ENCODE peak calls at places on chromosomes 6 and 20, in ten cellular contexts. One of them, this sample, is unnamed.

GRCh38 chr6:43747734-43748133 is 22.3 kb upstream of the VEGFA start:
- DNase-seq in NB4: no peak
- DNase-seq in left lung: no peak
- DNase-seq in CD8-positive, alpha-beta T cell: no peak
- DNase-seq in right cardiac atrium: no peak
- DNase-seq in aorta: peak
- DNase-seq in heart right ventricle: peak
- DNase-seq in fibroblast of mammary gland: no peak
- DNase-seq in spleen: no peak
- DNase-seq in CD8-positive, alpha-beta memory T cell: no peak
- DNase-seq in this sample: no peak

GRCh38 chr6:166365221-166365620 is 17.5 kb downstream of the MPC1 start:
- DNase-seq in CD8-positive, alpha-beta memory T cell: no peak
- DNase-seq in CD8-positive, alpha-beta T cell: no peak
- DNase-seq in fibroblast of mammary gland: peak
- DNase-seq in NB4: no peak
- DNase-seq in heart right ventricle: peak
- DNase-seq in left lung: no peak
- DNase-seq in spleen: no peak
- DNase-seq in aorta: no peak
- DNase-seq in right cardiac atrium: no peak
- DNase-seq in this sample: no peak

GRCh38 chr6:27275025-27275956 is 27.8 kb downstream of the PRSS16 start:
- DNase-seq in aorta: no peak
- DNase-seq in right cardiac atrium: no peak
- DNase-seq in left lung: no peak
- DNase-seq in heart right ventricle: no peak
- DNase-seq in NB4: peak
- DNase-seq in spleen: no peak
- DNase-seq in CD8-positive, alpha-beta memory T cell: no peak
- DNase-seq in fibroblast of mammary gland: peak
- DNase-seq in CD8-positive, alpha-beta T cell: no peak
- DNase-seq in this sample: no peak

GRCh38 chr6:12508553-12508952 is 208.0 kb upstream of the PHACTR1 start:
- DNase-seq in CD8-positive, alpha-beta memory T cell: no peak
- DNase-seq in spleen: no peak
- DNase-seq in aorta: no peak
- DNase-seq in fibroblast of mammary gland: no peak
- DNase-seq in heart right ventricle: no peak
- DNase-seq in CD8-positive, alpha-beta T cell: no peak
- DNase-seq in NB4: no peak
- DNase-seq in right cardiac atrium: no peak
- DNase-seq in left lung: no peak
- DNase-seq in this sample: no peak

GRCh38 chr20:46636514-46636913 is 14.7 kb downstream of the SLC13A3 start:
- DNase-seq in CD8-positive, alpha-beta memory T cell: no peak
- DNase-seq in CD8-positive, alpha-beta T cell: no peak
- DNase-seq in right cardiac atrium: no peak
- DNase-seq in NB4: no peak
- DNase-seq in heart right ventricle: no peak
- DNase-seq in left lung: no peak
- DNase-seq in spleen: no peak
- DNase-seq in fibroblast of mammary gland: no peak
- DNase-seq in aorta: no peak
- DNase-seq in this sample: no peak

GRCh38 chr6:15879372-15880261 is 216.8 kb upstream of the DTNBP1 start:
- DNase-seq in fibroblast of mammary gland: peak
- DNase-seq in CD8-positive, alpha-beta T cell: peak
- DNase-seq in right cardiac atrium: peak
- DNase-seq in heart right ventricle: peak
- DNase-seq in NB4: no peak
- DNase-seq in CD8-positive, alpha-beta memory T cell: peak
- DNase-seq in spleen: peak
- DNase-seq in left lung: peak
- DNase-seq in aorta: peak
- DNase-seq in this sample: peak

GRCh38 chr6:3403244-3404154 is 53.4 kb downstream of the SLC22A23 start:
- DNase-seq in NB4: no peak
- DNase-seq in left lung: no peak
- DNase-seq in fibroblast of mammary gland: no peak
- DNase-seq in right cardiac atrium: no peak
- DNase-seq in heart right ventricle: no peak
- DNase-seq in CD8-positive, alpha-beta T cell: no peak
- DNase-seq in CD8-positive, alpha-beta memory T cell: no peak
- DNase-seq in aorta: no peak
- DNase-seq in spleen: no peak
- DNase-seq in this sample: no peak

GRCh38 chr6:109303647-109304283 is 78.5 kb downstream of the CD164 start:
- DNase-seq in CD8-positive, alpha-beta memory T cell: no peak
- DNase-seq in right cardiac atrium: no peak
- DNase-seq in left lung: no peak
- DNase-seq in fibroblast of mammary gland: no peak
- DNase-seq in NB4: no peak
- DNase-seq in spleen: no peak
- DNase-seq in heart right ventricle: no peak
- DNase-seq in aorta: no peak
- DNase-seq in CD8-positive, alpha-beta T cell: no peak
- DNase-seq in this sample: no peak

GRCh38 chr6:5126214-5126613 is 41.1 kb downstream of the PPP1R3G start:
- DNase-seq in heart right ventricle: no peak
- DNase-seq in left lung: no peak
- DNase-seq in fibroblast of mammary gland: no peak
- DNase-seq in right cardiac atrium: no peak
- DNase-seq in CD8-positive, alpha-beta T cell: no peak
- DNase-seq in aorta: no peak
- DNase-seq in CD8-positive, alpha-beta memory T cell: no peak
- DNase-seq in NB4: no peak
- DNase-seq in spleen: no peak
- DNase-seq in this sample: no peak

GRCh38 chr6:119479860-119480655 is 130.5 kb upstream of the MAN1A1 start:
- DNase-seq in left lung: no peak
- DNase-seq in aorta: no peak
- DNase-seq in spleen: no peak
- DNase-seq in NB4: no peak
- DNase-seq in fibroblast of mammary gland: peak
- DNase-seq in right cardiac atrium: no peak
- DNase-seq in CD8-positive, alpha-beta T cell: no peak
- DNase-seq in heart right ventricle: no peak
- DNase-seq in CD8-positive, alpha-beta memory T cell: no peak
- DNase-seq in this sample: no peak

GRCh38 chr20:50655325-50655880 is 35.9 kb downstream of the RIPOR3 start:
- DNase-seq in CD8-positive, alpha-beta memory T cell: no peak
- DNase-seq in heart right ventricle: peak
- DNase-seq in CD8-positive, alpha-beta T cell: no peak
- DNase-seq in fibroblast of mammary gland: peak
- DNase-seq in right cardiac atrium: peak
- DNase-seq in spleen: no peak
- DNase-seq in aorta: no peak
- DNase-seq in left lung: no peak
- DNase-seq in NB4: peak
- DNase-seq in this sample: no peak

GRCh38 chr20:54680439-54680838 is 205.0 kb downstream of the DOK5 start:
- DNase-seq in NB4: no peak
- DNase-seq in spleen: no peak
- DNase-seq in fibroblast of mammary gland: no peak
- DNase-seq in left lung: no peak
- DNase-seq in CD8-positive, alpha-beta memory T cell: no peak
- DNase-seq in aorta: no peak
- DNase-seq in CD8-positive, alpha-beta T cell: no peak
- DNase-seq in right cardiac atrium: no peak
- DNase-seq in heart right ventricle: no peak
- DNase-seq in this sample: no peak

GRCh38 chr20:6882911-6883310 is 115.4 kb downstream of the BMP2 start:
- DNase-seq in CD8-positive, alpha-beta memory T cell: no peak
- DNase-seq in NB4: no peak
- DNase-seq in spleen: no peak
- DNase-seq in fibroblast of mammary gland: peak
- DNase-seq in heart right ventricle: no peak
- DNase-seq in left lung: no peak
- DNase-seq in CD8-positive, alpha-beta T cell: no peak
- DNase-seq in right cardiac atrium: no peak
- DNase-seq in aorta: no peak
- DNase-seq in this sample: no peak

GRCh38 chr6:166862287-166862977 is 93.9 kb downstream of the RNASET2 start:
- DNase-seq in NB4: no peak
- DNase-seq in aorta: no peak
- DNase-seq in spleen: peak
- DNase-seq in CD8-positive, alpha-beta memory T cell: no peak
- DNase-seq in CD8-positive, alpha-beta T cell: peak
- DNase-seq in left lung: no peak
- DNase-seq in right cardiac atrium: peak
- DNase-seq in fibroblast of mammary gland: no peak
- DNase-seq in heart right ventricle: peak
- DNase-seq in this sample: peak

GRCh38 chr20:10357974-10358373 is 76.0 kb downstream of the MKKS start:
- DNase-seq in aorta: no peak
- DNase-seq in heart right ventricle: no peak
- DNase-seq in CD8-positive, alpha-beta T cell: no peak
- DNase-seq in right cardiac atrium: no peak
- DNase-seq in NB4: no peak
- DNase-seq in CD8-positive, alpha-beta memory T cell: no peak
- DNase-seq in left lung: no peak
- DNase-seq in fibroblast of mammary gland: peak
- DNase-seq in spleen: no peak
- DNase-seq in this sample: no peak

GRCh38 chr6:116461563-116462507 is 660 bp downstream of the CALHM6 start:
- DNase-seq in aorta: peak
- DNase-seq in right cardiac atrium: peak
- DNase-seq in CD8-positive, alpha-beta T cell: peak
- DNase-seq in fibroblast of mammary gland: peak
- DNase-seq in heart right ventricle: peak
- DNase-seq in CD8-positive, alpha-beta memory T cell: peak
- DNase-seq in left lung: peak
- DNase-seq in spleen: peak
- DNase-seq in NB4: peak
- DNase-seq in this sample: peak

DNA sequence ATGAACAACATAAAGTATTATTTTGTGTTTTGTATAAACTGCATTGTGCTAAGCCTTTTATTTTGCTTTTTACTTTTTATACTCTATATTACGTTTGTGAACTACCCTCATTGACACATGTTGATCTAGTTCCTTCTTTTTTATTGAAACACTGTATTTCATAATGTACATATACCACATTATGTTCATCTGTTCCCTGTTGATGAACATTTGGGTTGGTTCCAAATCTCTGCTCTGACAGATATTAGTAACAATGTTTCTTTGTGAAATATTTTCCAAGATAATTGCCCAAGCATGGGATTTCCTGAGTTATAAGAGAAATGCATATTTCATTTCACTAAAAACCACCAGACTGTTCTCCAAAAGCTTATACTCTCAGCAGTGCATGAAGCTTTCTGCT is 44.1 kb upstream of the TNFRSF21 start:
- DNase-seq in CD8-positive, alpha-beta T cell: no peak
- DNase-seq in NB4: no peak
- DNase-seq in right cardiac atrium: no peak
- DNase-seq in aorta: no peak
- DNase-seq in fibroblast of mammary gland: no peak
- DNase-seq in CD8-positive, alpha-beta memory T cell: no peak
- DNase-seq in heart right ventricle: no peak
- DNase-seq in left lung: no peak
- DNase-seq in spleen: no peak
- DNase-seq in this sample: no peak
- H3K4me3 ChIP-seq in CD8-positive, alpha-beta T cell: no peak
- H3K4me3 ChIP-seq in NB4: no peak
- H3K4me3 ChIP-seq in right cardiac atrium: no peak
- H3K4me3 ChIP-seq in aorta: no peak
- H3K4me3 ChIP-seq in fibroblast of mammary gland: no peak
- H3K4me3 ChIP-seq in CD8-positive, alpha-beta memory T cell: no peak
- H3K4me3 ChIP-seq in heart right ventricle: no peak
- H3K4me3 ChIP-seq in left lung: no peak
- H3K4me3 ChIP-seq in spleen: no peak
- H3K4me3 ChIP-seq in this sample: no peak

GRCh38 chr6:132114201-132114860 is 163.2 kb upstream of the CCN2 start:
- DNase-seq in spleen: no peak
- DNase-seq in heart right ventricle: no peak
- DNase-seq in aorta: no peak
- DNase-seq in CD8-positive, alpha-beta memory T cell: no peak
- DNase-seq in left lung: no peak
- DNase-seq in fibroblast of mammary gland: peak
- DNase-seq in NB4: no peak
- DNase-seq in right cardiac atrium: no peak
- DNase-seq in CD8-positive, alpha-beta T cell: no peak
- DNase-seq in this sample: no peak

GRCh38 chr6:132118144-132118543 is 167.0 kb upstream of the CCN2 start:
- DNase-seq in CD8-positive, alpha-beta memory T cell: no peak
- DNase-seq in spleen: no peak
- DNase-seq in NB4: no peak
- DNase-seq in CD8-positive, alpha-beta T cell: no peak
- DNase-seq in heart right ventricle: no peak
- DNase-seq in aorta: no peak
- DNase-seq in right cardiac atrium: no peak
- DNase-seq in fibroblast of mammary gland: no peak
- DNase-seq in left lung: no peak
- DNase-seq in this sample: no peak

GRCh38 chr6:132115714-132116366 is 164.7 kb upstream of the CCN2 start:
- DNase-seq in CD8-positive, alpha-beta T cell: no peak
- DNase-seq in spleen: no peak
- DNase-seq in fibroblast of mammary gland: peak
- DNase-seq in left lung: no peak
- DNase-seq in aorta: no peak
- DNase-seq in heart right ventricle: no peak
- DNase-seq in CD8-positive, alpha-beta memory T cell: no peak
- DNase-seq in NB4: no peak
- DNase-seq in right cardiac atrium: no peak
- DNase-seq in this sample: no peak
- H3K4me3 ChIP-seq in CD8-positive, alpha-beta T cell: no peak
- H3K4me3 ChIP-seq in spleen: peak
- H3K4me3 ChIP-seq in fibroblast of mammary gland: peak
- H3K4me3 ChIP-seq in left lung: no peak
- H3K4me3 ChIP-seq in aorta: peak
- H3K4me3 ChIP-seq in heart right ventricle: peak
- H3K4me3 ChIP-seq in CD8-positive, alpha-beta memory T cell: no peak
- H3K4me3 ChIP-seq in NB4: no peak
- H3K4me3 ChIP-seq in right cardiac atrium: peak
- H3K4me3 ChIP-seq in this sample: peak

DNA sequence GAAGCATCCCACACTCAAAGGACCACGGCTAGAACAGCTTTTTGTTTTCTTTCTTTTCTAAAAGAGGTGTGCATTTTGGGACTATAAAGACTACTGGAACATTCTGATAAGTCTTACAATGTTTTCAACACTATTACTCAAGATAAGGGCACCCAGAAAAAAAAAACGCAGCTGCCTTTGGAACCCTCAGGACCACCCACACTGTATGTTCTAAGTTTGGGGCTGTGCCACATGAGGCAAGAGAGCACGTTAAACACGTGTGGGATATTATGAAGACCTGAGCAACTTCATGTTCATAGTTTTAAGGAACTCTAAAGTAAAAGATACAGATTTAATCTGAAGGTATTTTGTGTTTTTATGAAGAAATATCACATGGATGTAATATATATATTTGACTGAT is 204.6 kb downstream of the FOXC1 start:
- DNase-seq in NB4: no peak
- DNase-seq in right cardiac atrium: no peak
- DNase-seq in fibroblast of mammary gland: no peak
- DNase-seq in spleen: no peak
- DNase-seq in left lung: no peak
- DNase-seq in CD8-positive, alpha-beta T cell: no peak
- DNase-seq in CD8-positive, alpha-beta memory T cell: no peak
- DNase-seq in heart right ventricle: no peak
- DNase-seq in aorta: no peak
- DNase-seq in this sample: no peak
- H3K4me3 ChIP-seq in NB4: no peak
- H3K4me3 ChIP-seq in right cardiac atrium: no peak
- H3K4me3 ChIP-seq in fibroblast of mammary gland: no peak
- H3K4me3 ChIP-seq in spleen: no peak
- H3K4me3 ChIP-seq in left lung: no peak
- H3K4me3 ChIP-seq in CD8-positive, alpha-beta T cell: no peak
- H3K4me3 ChIP-seq in CD8-positive, alpha-beta memory T cell: no peak
- H3K4me3 ChIP-seq in heart right ventricle: no peak
- H3K4me3 ChIP-seq in aorta: peak
- H3K4me3 ChIP-seq in this sample: no peak

GRCh38 chr6:41602422-41602743 is 35.9 kb upstream of the MDFI start:
- DNase-seq in CD8-positive, alpha-beta memory T cell: no peak
- DNase-seq in left lung: no peak
- DNase-seq in aorta: no peak
- DNase-seq in spleen: peak
- DNase-seq in NB4: no peak
- DNase-seq in right cardiac atrium: no peak
- DNase-seq in heart right ventricle: no peak
- DNase-seq in fibroblast of mammary gland: no peak
- DNase-seq in CD8-positive, alpha-beta T cell: no peak
- DNase-seq in this sample: no peak
- H3K4me3 ChIP-seq in CD8-positive, alpha-beta memory T cell: no peak
- H3K4me3 ChIP-seq in left lung: no peak
- H3K4me3 ChIP-seq in aorta: no peak
- H3K4me3 ChIP-seq in spleen: no peak
- H3K4me3 ChIP-seq in NB4: no peak
- H3K4me3 ChIP-seq in right cardiac atrium: no peak
- H3K4me3 ChIP-seq in heart right ventricle: no peak
- H3K4me3 ChIP-seq in fibroblast of mammary gland: no peak
- H3K4me3 ChIP-seq in CD8-positive, alpha-beta T cell: no peak
- H3K4me3 ChIP-seq in this sample: no peak